ENCODE peak calls at places on chromosome 2, in eight cellular contexts. One of them, this sample, is unnamed.

GRCh38 chr2:128593518-128594272 is 275.0 kb upstream of the HS6ST1 start:
- DNase-seq in T-helper 9 cell: no peak
- DNase-seq in prostate gland: no peak
- DNase-seq in KG1: no peak
- DNase-seq in occipital lobe: no peak
- DNase-seq in central memory CD4-positive, alpha-beta T cell: no peak
- DNase-seq in NCI-H1092 treated with DMSO at 0.1 percent for 48 hours: no peak
- DNase-seq in stimulated activated naive CD8-positive, alpha-beta T cell treated with anti-CD3 and anti-CD28 coated beads, Interleukin-15, Interleukin-2, amounts not matched to agents 100 U/mL and 50 U/mL, for 24 hours: no peak
- DNase-seq in this sample: no peak

GRCh38 chr2:239321596-239322413 is 79.0 kb downstream of the HDAC4 start:
- DNase-seq in KG1: no peak
- DNase-seq in stimulated activated naive CD8-positive, alpha-beta T cell treated with anti-CD3 and anti-CD28 coated beads, Interleukin-15, Interleukin-2, amounts not matched to agents 100 U/mL and 50 U/mL, for 24 hours: peak; percentile 72
- DNase-seq in T-helper 9 cell: no peak
- DNase-seq in central memory CD4-positive, alpha-beta T cell: peak; percentile 57
- DNase-seq in NCI-H1092 treated with DMSO at 0.1 percent for 48 hours: no peak
- DNase-seq in occipital lobe: no peak
- DNase-seq in prostate gland: no peak
- DNase-seq in this sample: no peak

GRCh38 chr2:7765236-7765635 is 848.0 kb downstream of the RNF144A start:
- DNase-seq in NCI-H1092 treated with DMSO at 0.1 percent for 48 hours: no peak
- DNase-seq in central memory CD4-positive, alpha-beta T cell: no peak
- DNase-seq in T-helper 9 cell: no peak
- DNase-seq in stimulated activated naive CD8-positive, alpha-beta T cell treated with anti-CD3 and anti-CD28 coated beads, Interleukin-15, Interleukin-2, amounts not matched to agents 100 U/mL and 50 U/mL, for 24 hours: no peak
- DNase-seq in prostate gland: no peak
- DNase-seq in occipital lobe: no peak
- DNase-seq in KG1: no peak
- DNase-seq in this sample: no peak

GRCh38 chr2:46643493-46643892 is 164.1 kb downstream of the TMEM247 start:
- DNase-seq in KG1: no peak
- DNase-seq in stimulated activated naive CD8-positive, alpha-beta T cell treated with anti-CD3 and anti-CD28 coated beads, Interleukin-15, Interleukin-2, amounts not matched to agents 100 U/mL and 50 U/mL, for 24 hours: no peak
- DNase-seq in occipital lobe: no peak
- DNase-seq in central memory CD4-positive, alpha-beta T cell: no peak
- DNase-seq in prostate gland: no peak
- DNase-seq in T-helper 9 cell: no peak
- DNase-seq in NCI-H1092 treated with DMSO at 0.1 percent for 48 hours: no peak
- DNase-seq in this sample: no peak

GRCh38 chr2:196372276-196372809 is 201.0 kb upstream of the STK17B start:
- DNase-seq in T-helper 9 cell: no peak
- DNase-seq in central memory CD4-positive, alpha-beta T cell: no peak
- DNase-seq in prostate gland: no peak
- DNase-seq in occipital lobe: no peak
- DNase-seq in KG1: no peak
- DNase-seq in NCI-H1092 treated with DMSO at 0.1 percent for 48 hours: no peak
- DNase-seq in stimulated activated naive CD8-positive, alpha-beta T cell treated with anti-CD3 and anti-CD28 coated beads, Interleukin-15, Interleukin-2, amounts not matched to agents 100 U/mL and 50 U/mL, for 24 hours: no peak
- DNase-seq in this sample: no peak

GRCh38 chr2:138201326-138201725 is 237.1 kb downstream of the HNMT start:
- DNase-seq in central memory CD4-positive, alpha-beta T cell: no peak
- DNase-seq in NCI-H1092 treated with DMSO at 0.1 percent for 48 hours: no peak
- DNase-seq in KG1: no peak
- DNase-seq in occipital lobe: no peak
- DNase-seq in stimulated activated naive CD8-positive, alpha-beta T cell treated with anti-CD3 and anti-CD28 coated beads, Interleukin-15, Interleukin-2, amounts not matched to agents 100 U/mL and 50 U/mL, for 24 hours: no peak
- DNase-seq in T-helper 9 cell: no peak
- DNase-seq in prostate gland: no peak
- DNase-seq in this sample: no peak

GRCh38 chr2:173346035-173346434 is 8.6 kb upstream of the CDCA7 start:
- DNase-seq in occipital lobe: no peak
- DNase-seq in central memory CD4-positive, alpha-beta T cell: no peak
- DNase-seq in KG1: no peak
- DNase-seq in T-helper 9 cell: no peak
- DNase-seq in stimulated activated naive CD8-positive, alpha-beta T cell treated with anti-CD3 and anti-CD28 coated beads, Interleukin-15, Interleukin-2, amounts not matched to agents 100 U/mL and 50 U/mL, for 24 hours: no peak
- DNase-seq in prostate gland: no peak
- DNase-seq in NCI-H1092 treated with DMSO at 0.1 percent for 48 hours: no peak
- DNase-seq in this sample: no peak

GRCh38 chr2:44433841-44434240 is 72.1 kb downstream of the CAMKMT start:
- DNase-seq in NCI-H1092 treated with DMSO at 0.1 percent for 48 hours: no peak
- DNase-seq in occipital lobe: no peak
- DNase-seq in central memory CD4-positive, alpha-beta T cell: no peak
- DNase-seq in T-helper 9 cell: no peak
- DNase-seq in prostate gland: no peak
- DNase-seq in stimulated activated naive CD8-positive, alpha-beta T cell treated with anti-CD3 and anti-CD28 coated beads, Interleukin-15, Interleukin-2, amounts not matched to agents 100 U/mL and 50 U/mL, for 24 hours: no peak
- DNase-seq in KG1: no peak
- DNase-seq in this sample: no peak

GRCh38 chr2:136136921-136137320 is 19.0 kb upstream of the CXCR4 start:
- DNase-seq in central memory CD4-positive, alpha-beta T cell: no peak
- DNase-seq in prostate gland: no peak
- DNase-seq in T-helper 9 cell: no peak
- DNase-seq in occipital lobe: no peak
- DNase-seq in stimulated activated naive CD8-positive, alpha-beta T cell treated with anti-CD3 and anti-CD28 coated beads, Interleukin-15, Interleukin-2, amounts not matched to agents 100 U/mL and 50 U/mL, for 24 hours: no peak
- DNase-seq in NCI-H1092 treated with DMSO at 0.1 percent for 48 hours: peak; percentile 83
- DNase-seq in KG1: no peak
- DNase-seq in this sample: no peak

GRCh38 chr2:99598435-99598834 is 108.6 kb upstream of the REV1 start:
- DNase-seq in occipital lobe: peak; percentile 40
- DNase-seq in T-helper 9 cell: no peak
- DNase-seq in central memory CD4-positive, alpha-beta T cell: no peak
- DNase-seq in stimulated activated naive CD8-positive, alpha-beta T cell treated with anti-CD3 and anti-CD28 coated beads, Interleukin-15, Interleukin-2, amounts not matched to agents 100 U/mL and 50 U/mL, for 24 hours: no peak
- DNase-seq in NCI-H1092 treated with DMSO at 0.1 percent for 48 hours: no peak
- DNase-seq in prostate gland: no peak
- DNase-seq in KG1: no peak
- DNase-seq in this sample: no peak

GRCh38 chr2:181124499-181124898 is 144.1 kb downstream of the UBE2E3 start:
- DNase-seq in central memory CD4-positive, alpha-beta T cell: no peak
- DNase-seq in prostate gland: no peak
- DNase-seq in occipital lobe: no peak
- DNase-seq in NCI-H1092 treated with DMSO at 0.1 percent for 48 hours: no peak
- DNase-seq in T-helper 9 cell: no peak
- DNase-seq in stimulated activated naive CD8-positive, alpha-beta T cell treated with anti-CD3 and anti-CD28 coated beads, Interleukin-15, Interleukin-2, amounts not matched to agents 100 U/mL and 50 U/mL, for 24 hours: no peak
- DNase-seq in KG1: peak; percentile 36
- DNase-seq in this sample: no peak

GRCh38 chr2:119011910-119012209 is 69.9 kb downstream of the MARCO start:
- DNase-seq in prostate gland: no peak
- DNase-seq in T-helper 9 cell: no peak
- DNase-seq in stimulated activated naive CD8-positive, alpha-beta T cell treated with anti-CD3 and anti-CD28 coated beads, Interleukin-15, Interleukin-2, amounts not matched to agents 100 U/mL and 50 U/mL, for 24 hours: no peak
- DNase-seq in central memory CD4-positive, alpha-beta T cell: no peak
- DNase-seq in occipital lobe: no peak
- DNase-seq in NCI-H1092 treated with DMSO at 0.1 percent for 48 hours: no peak
- DNase-seq in KG1: no peak
- DNase-seq in this sample: no peak

GRCh38 chr2:234555616-234556249 is 58.9 kb upstream of the ARL4C start:
- DNase-seq in KG1: no peak
- DNase-seq in central memory CD4-positive, alpha-beta T cell: no peak
- DNase-seq in NCI-H1092 treated with DMSO at 0.1 percent for 48 hours: no peak
- DNase-seq in occipital lobe: no peak
- DNase-seq in stimulated activated naive CD8-positive, alpha-beta T cell treated with anti-CD3 and anti-CD28 coated beads, Interleukin-15, Interleukin-2, amounts not matched to agents 100 U/mL and 50 U/mL, for 24 hours: no peak
- DNase-seq in prostate gland: no peak
- DNase-seq in T-helper 9 cell: no peak
- DNase-seq in this sample: peak; percentile 30

GRCh38 chr2:149903626-149904025 is 316.1 kb upstream of the MMADHC start:
- DNase-seq in prostate gland: no peak
- DNase-seq in central memory CD4-positive, alpha-beta T cell: no peak
- DNase-seq in NCI-H1092 treated with DMSO at 0.1 percent for 48 hours: no peak
- DNase-seq in KG1: no peak
- DNase-seq in T-helper 9 cell: no peak
- DNase-seq in occipital lobe: no peak
- DNase-seq in stimulated activated naive CD8-positive, alpha-beta T cell treated with anti-CD3 and anti-CD28 coated beads, Interleukin-15, Interleukin-2, amounts not matched to agents 100 U/mL and 50 U/mL, for 24 hours: no peak
- DNase-seq in this sample: no peak

GRCh38 chr2:61162721-61163120 is 733 bp downstream of the C2orf74 start:
- DNase-seq in prostate gland: no peak
- DNase-seq in central memory CD4-positive, alpha-beta T cell: no peak
- DNase-seq in NCI-H1092 treated with DMSO at 0.1 percent for 48 hours: no peak
- DNase-seq in occipital lobe: no peak
- DNase-seq in KG1: no peak
- DNase-seq in T-helper 9 cell: no peak
- DNase-seq in stimulated activated naive CD8-positive, alpha-beta T cell treated with anti-CD3 and anti-CD28 coated beads, Interleukin-15, Interleukin-2, amounts not matched to agents 100 U/mL and 50 U/mL, for 24 hours: no peak
- DNase-seq in this sample: no peak

GRCh38 chr2:178513876-178514275 is 33.6 kb downstream of the PLEKHA3 start:
- DNase-seq in KG1: no peak
- DNase-seq in T-helper 9 cell: no peak
- DNase-seq in central memory CD4-positive, alpha-beta T cell: no peak
- DNase-seq in stimulated activated naive CD8-positive, alpha-beta T cell treated with anti-CD3 and anti-CD28 coated beads, Interleukin-15, Interleukin-2, amounts not matched to agents 100 U/mL and 50 U/mL, for 24 hours: no peak
- DNase-seq in occipital lobe: no peak
- DNase-seq in prostate gland: no peak
- DNase-seq in NCI-H1092 treated with DMSO at 0.1 percent for 48 hours: no peak
- DNase-seq in this sample: no peak

GRCh38 chr2:47867205-47867604 is 39.1 kb downstream of the FBXO11 start:
- DNase-seq in NCI-H1092 treated with DMSO at 0.1 percent for 48 hours: no peak
- DNase-seq in central memory CD4-positive, alpha-beta T cell: no peak
- DNase-seq in stimulated activated naive CD8-positive, alpha-beta T cell treated with anti-CD3 and anti-CD28 coated beads, Interleukin-15, Interleukin-2, amounts not matched to agents 100 U/mL and 50 U/mL, for 24 hours: no peak
- DNase-seq in KG1: no peak
- DNase-seq in prostate gland: no peak
- DNase-seq in occipital lobe: no peak
- DNase-seq in T-helper 9 cell: no peak
- DNase-seq in this sample: peak; percentile 6

GRCh38 chr2:142190805-142191204 is 60.0 kb upstream of the LRP1B start:
- DNase-seq in prostate gland: no peak
- DNase-seq in stimulated activated naive CD8-positive, alpha-beta T cell treated with anti-CD3 and anti-CD28 coated beads, Interleukin-15, Interleukin-2, amounts not matched to agents 100 U/mL and 50 U/mL, for 24 hours: no peak
- DNase-seq in occipital lobe: no peak
- DNase-seq in KG1: no peak
- DNase-seq in NCI-H1092 treated with DMSO at 0.1 percent for 48 hours: no peak
- DNase-seq in T-helper 9 cell: no peak
- DNase-seq in central memory CD4-positive, alpha-beta T cell: no peak
- DNase-seq in this sample: no peak

GRCh38 chr2:27655155-27655951 is 8.1 kb downstream of the SUPT7L start:
- DNase-seq in KG1: no peak
- DNase-seq in occipital lobe: no peak
- DNase-seq in prostate gland: no peak
- DNase-seq in central memory CD4-positive, alpha-beta T cell: no peak
- DNase-seq in NCI-H1092 treated with DMSO at 0.1 percent for 48 hours: no peak
- DNase-seq in stimulated activated naive CD8-positive, alpha-beta T cell treated with anti-CD3 and anti-CD28 coated beads, Interleukin-15, Interleukin-2, amounts not matched to agents 100 U/mL and 50 U/mL, for 24 hours: no peak
- DNase-seq in T-helper 9 cell: no peak
- DNase-seq in this sample: no peak

GRCh38 chr2:79511320-79511951 is 1.4 kb upstream of the CTNNA2 start:
- DNase-seq in T-helper 9 cell: no peak
- DNase-seq in central memory CD4-positive, alpha-beta T cell: no peak
- DNase-seq in stimulated activated naive CD8-positive, alpha-beta T cell treated with anti-CD3 and anti-CD28 coated beads, Interleukin-15, Interleukin-2, amounts not matched to agents 100 U/mL and 50 U/mL, for 24 hours: peak; percentile 3
- DNase-seq in KG1: peak; percentile 30
- DNase-seq in prostate gland: no peak
- DNase-seq in NCI-H1092 treated with DMSO at 0.1 percent for 48 hours: no peak
- DNase-seq in occipital lobe: no peak
- DNase-seq in this sample: peak; percentile 62

GRCh38 chr2:3186766-3187165 is 190.9 kb downstream of the EIPR1 start:
- DNase-seq in stimulated activated naive CD8-positive, alpha-beta T cell treated with anti-CD3 and anti-CD28 coated beads, Interleukin-15, Interleukin-2, amounts not matched to agents 100 U/mL and 50 U/mL, for 24 hours: no peak
- DNase-seq in central memory CD4-positive, alpha-beta T cell: no peak
- DNase-seq in KG1: no peak
- DNase-seq in NCI-H1092 treated with DMSO at 0.1 percent for 48 hours: no peak
- DNase-seq in T-helper 9 cell: no peak
- DNase-seq in occipital lobe: no peak
- DNase-seq in prostate gland: no peak
- DNase-seq in this sample: no peak

GRCh38 chr2:45990131-45990530 is 307.1 kb upstream of the EPAS1 start:
- DNase-seq in KG1: no peak
- DNase-seq in stimulated activated naive CD8-positive, alpha-beta T cell treated with anti-CD3 and anti-CD28 coated beads, Interleukin-15, Interleukin-2, amounts not matched to agents 100 U/mL and 50 U/mL, for 24 hours: no peak
- DNase-seq in T-helper 9 cell: no peak
- DNase-seq in NCI-H1092 treated with DMSO at 0.1 percent for 48 hours: no peak
- DNase-seq in prostate gland: no peak
- DNase-seq in occipital lobe: no peak
- DNase-seq in central memory CD4-positive, alpha-beta T cell: no peak
- DNase-seq in this sample: no peak

GRCh38 chr2:196808281-196808680 is 874 bp downstream of the C2orf66 start:
- DNase-seq in prostate gland: no peak
- DNase-seq in central memory CD4-positive, alpha-beta T cell: no peak
- DNase-seq in KG1: no peak
- DNase-seq in stimulated activated naive CD8-positive, alpha-beta T cell treated with anti-CD3 and anti-CD28 coated beads, Interleukin-15, Interleukin-2, amounts not matched to agents 100 U/mL and 50 U/mL, for 24 hours: no peak
- DNase-seq in T-helper 9 cell: no peak
- DNase-seq in NCI-H1092 treated with DMSO at 0.1 percent for 48 hours: no peak
- DNase-seq in occipital lobe: no peak
- DNase-seq in this sample: peak; percentile 10

GRCh38 chr2:95305341-95306058 is 8.4 kb downstream of the KCNIP3 start:
- DNase-seq in occipital lobe: no peak
- DNase-seq in prostate gland: peak; percentile 78
- DNase-seq in NCI-H1092 treated with DMSO at 0.1 percent for 48 hours: peak; percentile 57
- DNase-seq in central memory CD4-positive, alpha-beta T cell: no peak
- DNase-seq in KG1: no peak
- DNase-seq in T-helper 9 cell: no peak
- DNase-seq in stimulated activated naive CD8-positive, alpha-beta T cell treated with anti-CD3 and anti-CD28 coated beads, Interleukin-15, Interleukin-2, amounts not matched to agents 100 U/mL and 50 U/mL, for 24 hours: no peak
- DNase-seq in this sample: no peak

GRCh38 chr2:202025816-202026215 is 7.8 kb upstream of the FZD7 start:
- DNase-seq in T-helper 9 cell: no peak
- DNase-seq in occipital lobe: no peak
- DNase-seq in central memory CD4-positive, alpha-beta T cell: no peak
- DNase-seq in KG1: no peak
- DNase-seq in stimulated activated naive CD8-positive, alpha-beta T cell treated with anti-CD3 and anti-CD28 coated beads, Interleukin-15, Interleukin-2, amounts not matched to agents 100 U/mL and 50 U/mL, for 24 hours: no peak
- DNase-seq in NCI-H1092 treated with DMSO at 0.1 percent for 48 hours: no peak
- DNase-seq in prostate gland: no peak
- DNase-seq in this sample: no peak

GRCh38 chr2:177869209-177869608 is 203.4 kb downstream of the PDE11A start:
- DNase-seq in central memory CD4-positive, alpha-beta T cell: no peak
- DNase-seq in occipital lobe: no peak
- DNase-seq in KG1: no peak
- DNase-seq in T-helper 9 cell: no peak
- DNase-seq in stimulated activated naive CD8-positive, alpha-beta T cell treated with anti-CD3 and anti-CD28 coated beads, Interleukin-15, Interleukin-2, amounts not matched to agents 100 U/mL and 50 U/mL, for 24 hours: no peak
- DNase-seq in NCI-H1092 treated with DMSO at 0.1 percent for 48 hours: no peak
- DNase-seq in prostate gland: no peak
- DNase-seq in this sample: no peak

GRCh38 chr2:203690110-203691047 is 16.1 kb upstream of the CD28 start:
- DNase-seq in occipital lobe: no peak
- DNase-seq in NCI-H1092 treated with DMSO at 0.1 percent for 48 hours: no peak
- DNase-seq in stimulated activated naive CD8-positive, alpha-beta T cell treated with anti-CD3 and anti-CD28 coated beads, Interleukin-15, Interleukin-2, amounts not matched to agents 100 U/mL and 50 U/mL, for 24 hours: no peak
- DNase-seq in prostate gland: no peak
- DNase-seq in KG1: no peak
- DNase-seq in T-helper 9 cell: no peak
- DNase-seq in central memory CD4-positive, alpha-beta T cell: no peak
- DNase-seq in this sample: no peak

GRCh38 chr2:241859436-241860183 is 916 bp upstream of the PDCD1 start:
- DNase-seq in prostate gland: no peak
- DNase-seq in occipital lobe: no peak
- DNase-seq in central memory CD4-positive, alpha-beta T cell: peak; percentile 24
- DNase-seq in T-helper 9 cell: no peak
- DNase-seq in KG1: no peak
- DNase-seq in NCI-H1092 treated with DMSO at 0.1 percent for 48 hours: no peak
- DNase-seq in stimulated activated naive CD8-positive, alpha-beta T cell treated with anti-CD3 and anti-CD28 coated beads, Interleukin-15, Interleukin-2, amounts not matched to agents 100 U/mL and 50 U/mL, for 24 hours: peak; percentile 83
- DNase-seq in this sample: no peak

GRCh38 chr2:36441816-36442215 is 86.2 kb downstream of the CRIM1 start:
- DNase-seq in stimulated activated naive CD8-positive, alpha-beta T cell treated with anti-CD3 and anti-CD28 coated beads, Interleukin-15, Interleukin-2, amounts not matched to agents 100 U/mL and 50 U/mL, for 24 hours: no peak
- DNase-seq in T-helper 9 cell: no peak
- DNase-seq in prostate gland: no peak
- DNase-seq in occipital lobe: no peak
- DNase-seq in KG1: peak; percentile 50
- DNase-seq in NCI-H1092 treated with DMSO at 0.1 percent for 48 hours: no peak
- DNase-seq in central memory CD4-positive, alpha-beta T cell: no peak
- DNase-seq in this sample: no peak

GRCh38 chr2:197309369-197310231 is 980 bp downstream of the ANKRD44 start:
- DNase-seq in T-helper 9 cell: peak; percentile 26
- DNase-seq in NCI-H1092 treated with DMSO at 0.1 percent for 48 hours: peak; percentile 19
- DNase-seq in prostate gland: peak; percentile 9
- DNase-seq in occipital lobe: peak; percentile 21
- DNase-seq in stimulated activated naive CD8-positive, alpha-beta T cell treated with anti-CD3 and anti-CD28 coated beads, Interleukin-15, Interleukin-2, amounts not matched to agents 100 U/mL and 50 U/mL, for 24 hours: peak; percentile 60
- DNase-seq in central memory CD4-positive, alpha-beta T cell: peak; percentile 36
- DNase-seq in KG1: peak; percentile 87
- DNase-seq in this sample: peak; percentile 47

GRCh38 chr2:28444951-28445350 is 50.9 kb upstream of the PLB1 start:
- DNase-seq in central memory CD4-positive, alpha-beta T cell: no peak
- DNase-seq in occipital lobe: no peak
- DNase-seq in T-helper 9 cell: no peak
- DNase-seq in NCI-H1092 treated with DMSO at 0.1 percent for 48 hours: no peak
- DNase-seq in KG1: no peak
- DNase-seq in stimulated activated naive CD8-positive, alpha-beta T cell treated with anti-CD3 and anti-CD28 coated beads, Interleukin-15, Interleukin-2, amounts not matched to agents 100 U/mL and 50 U/mL, for 24 hours: no peak
- DNase-seq in prostate gland: no peak
- DNase-seq in this sample: no peak

GRCh38 chr2:109046925-109047508 is 58.0 kb upstream of the EDAR start:
- DNase-seq in KG1: no peak
- DNase-seq in NCI-H1092 treated with DMSO at 0.1 percent for 48 hours: no peak
- DNase-seq in occipital lobe: no peak
- DNase-seq in prostate gland: no peak
- DNase-seq in stimulated activated naive CD8-positive, alpha-beta T cell treated with anti-CD3 and anti-CD28 coated beads, Interleukin-15, Interleukin-2, amounts not matched to agents 100 U/mL and 50 U/mL, for 24 hours: no peak
- DNase-seq in T-helper 9 cell: no peak
- DNase-seq in central memory CD4-positive, alpha-beta T cell: no peak
- DNase-seq in this sample: no peak

GRCh38 chr2:206981739-206982336 is 42.5 kb downstream of the CPO start:
- DNase-seq in KG1: no peak
- DNase-seq in NCI-H1092 treated with DMSO at 0.1 percent for 48 hours: peak; percentile 45
- DNase-seq in central memory CD4-positive, alpha-beta T cell: peak; percentile 34
- DNase-seq in prostate gland: peak; percentile 78
- DNase-seq in stimulated activated naive CD8-positive, alpha-beta T cell treated with anti-CD3 and anti-CD28 coated beads, Interleukin-15, Interleukin-2, amounts not matched to agents 100 U/mL and 50 U/mL, for 24 hours: peak; percentile 34
- DNase-seq in T-helper 9 cell: peak; percentile 18
- DNase-seq in occipital lobe: peak; percentile 83
- DNase-seq in this sample: peak; percentile 77

GRCh38 chr2:173076557-173077345 is 1.1 kb downstream of the MAP3K20 start:
- DNase-seq in KG1: peak; percentile 78
- DNase-seq in stimulated activated naive CD8-positive, alpha-beta T cell treated with anti-CD3 and anti-CD28 coated beads, Interleukin-15, Interleukin-2, amounts not matched to agents 100 U/mL and 50 U/mL, for 24 hours: peak; percentile 41
- DNase-seq in T-helper 9 cell: peak; percentile 4
- DNase-seq in central memory CD4-positive, alpha-beta T cell: peak; percentile 3
- DNase-seq in prostate gland: peak; percentile 38
- DNase-seq in NCI-H1092 treated with DMSO at 0.1 percent for 48 hours: peak; percentile 24
- DNase-seq in occipital lobe: no peak
- DNase-seq in this sample: peak; percentile 49